ENCODE peak calls at places on chromosomes 11 and 22, in nine cellular contexts. C is activated naive CD4-positive, alpha-beta T cell; M is HFFc6; J is left kidney; V is smooth muscle cell of the brain vasculature; W is AG08396; X is A549; K is OCI-M1; I is Ammon's horn. D is an unnamed sample.

GRCh38 chr11:11607772-11608171 is 14.0 kb downstream of the GALNT18 start:
- DNase-seq in C (no peak), W (no peak), M (no peak), J (no peak), V (no peak), I (no peak), X (peak), K (no peak), D (no peak)

GRCh38 chr11:1238767-1239595 is 16.1 kb downstream of the MUC5B start:
- DNase-seq in V (no peak), C (no peak), M (no peak), X (no peak), J (peak), I (no peak), K (no peak), W (no peak), D (no peak)

GRCh38 chr11:112656772-112657428 is 304.3 kb upstream of the NCAM1 start:
- DNase-seq in X (no peak), M (peak), C (no peak), I (no peak), J (no peak), K (no peak), W (peak), V (peak), D (no peak)

GRCh38 chr22:19361501-19362103 is 69.9 kb downstream of the HIRA start:
- DNase-seq in X (no peak), K (no peak), I (no peak), C (no peak), V (no peak), M (no peak), J (peak), W (no peak), D (no peak)

GRCh38 chr22:45435544-45436139 is 22.1 kb downstream of the RIBC2 start:
- DNase-seq in V (peak), I (peak), C (peak), J (peak), X (peak), M (peak), K (peak), W (peak), D (peak)

GRCh38 chr11:111870522-111870886 is 877 bp downstream of the ALG9 start:
- DNase-seq in K (no peak), C (no peak), V (no peak), J (no peak), M (no peak), I (no peak), X (no peak), W (no peak), D (no peak)

GRCh38 chr22:25749420-25750169 is 7.6 kb downstream of the MYO18B start:
- DNase-seq in M (no peak), V (no peak), X (no peak), K (peak), I (no peak), J (no peak), C (no peak), W (no peak), D (no peak)

GRCh38 chr11:71323876-71324526 is 71.6 kb upstream of the SHANK2 start:
- DNase-seq in M (no peak), K (no peak), X (no peak), W (no peak), J (no peak), I (no peak), C (no peak), V (no peak), D (no peak)

GRCh38 chr11:108241370-108242037 is 18.6 kb downstream of the ATM start:
- DNase-seq in V (no peak), M (no peak), X (no peak), C (no peak), K (no peak), I (no peak), J (no peak), W (no peak), D (no peak)

GRCh38 chr11:31823372-31824371 is 12.6 kb upstream of the PAX6 start:
- DNase-seq in I (no peak), J (peak), W (no peak), C (no peak), M (no peak), V (no peak), X (no peak), K (no peak), D (no peak)

GRCh38 chr22:48522271-48522670 is 1305.4 kb downstream of the BRD1 start:
- DNase-seq in X (no peak), W (no peak), M (no peak), V (no peak), K (no peak), J (no peak), C (no peak), I (no peak), D (no peak)

GRCh38 chr11:45538363-45538762 is 127.1 kb downstream of the CHST1 start:
- DNase-seq in J (no peak), V (no peak), M (no peak), W (no peak), I (peak), K (no peak), C (no peak), X (no peak), D (no peak)

GRCh38 chr11:76631566-76632308 is 38.8 kb downstream of the LRRC32 start:
- DNase-seq in K (no peak), V (no peak), M (no peak), I (no peak), J (no peak), C (no peak), W (no peak), X (no peak), D (no peak)

GRCh38 chr11:35391922-35392813 is 27.2 kb downstream of the SLC1A2 start:
- DNase-seq in M (peak), I (peak), X (peak), V (peak), K (peak), J (peak), C (peak), W (peak), D (peak)

GRCh38 chr11:12321217-12321937 is 56.0 kb upstream of the PARVA start:
- DNase-seq in M (no peak), C (no peak), K (no peak), X (no peak), J (peak), W (no peak), V (no peak), I (no peak), D (no peak)

GRCh38 chr11:3153291-3153861 is 11.7 kb downstream of the OSBPL5 start:
- DNase-seq in V (peak), I (peak), C (no peak), K (no peak), M (peak), X (no peak), J (peak), W (peak), D (no peak)

GRCh38 chr11:13384837-13385417 is 78.1 kb downstream of the BTBD10 start:
- DNase-seq in J (peak), X (peak), C (no peak), W (peak), V (peak), M (peak), I (peak), K (peak), D (peak)

GRCh38 chr22:48749555-48750227 is 1078.0 kb downstream of the BRD1 start:
- DNase-seq in W (no peak), V (no peak), J (no peak), X (no peak), C (no peak), I (no peak), M (no peak), K (no peak), D (no peak)

GRCh38 chr11:44766972-44767278 is 40.2 kb downstream of the TSPAN18 start:
- DNase-seq in W (no peak), I (no peak), K (no peak), M (peak), X (no peak), J (no peak), V (peak), C (no peak), D (no peak)

GRCh38 chr22:43110927-43111623 is 525 bp downstream of the BIK start:
- DNase-seq in X (no peak), V (no peak), M (no peak), J (peak), W (no peak), K (no peak), I (no peak), C (peak), D (no peak)

GRCh38 chr11:117907276-117908110 is 21.7 kb downstream of the TMPRSS13 start:
- DNase-seq in C (no peak), W (peak), I (peak), J (peak), K (peak), M (peak), V (peak), X (peak), D (peak)

GRCh38 chr11:72700026-72700610 is 25.9 kb upstream of the PDE2A start:
- DNase-seq in I (no peak), X (no peak), M (peak), W (peak), K (no peak), J (no peak), V (no peak), C (no peak), D (no peak)

GRCh38 chr22:42313204-42313603 is 42.8 kb upstream of the TCF20 start:
- DNase-seq in K (no peak), C (no peak), W (no peak), M (no peak), V (no peak), I (no peak), X (no peak), J (no peak), D (no peak)

GRCh38 chr22:42194953-42195352 is 64.3 kb upstream of the CYP2D6 start:
- DNase-seq in K (no peak), V (no peak), X (no peak), J (peak), W (no peak), C (no peak), I (no peak), M (no peak), D (no peak)

GRCh38 chr11:48043998-48044512 is 63.7 kb downstream of the PTPRJ start:
- DNase-seq in W (no peak), C (no peak), J (no peak), X (no peak), I (no peak), K (no peak), V (no peak), M (no peak), D (no peak)

GRCh38 chr11:122764691-122765090 is 73.6 kb upstream of the CRTAM start:
- DNase-seq in W (no peak), M (no peak), V (no peak), X (no peak), K (no peak), I (no peak), C (no peak), J (no peak), D (no peak)

GRCh38 chr22:29205598-29206371 is at the start of gene EMID1:
- DNase-seq in W (peak), J (peak), C (no peak), I (no peak), K (peak), V (no peak), X (peak), M (no peak), D (no peak)

GRCh38 chr11:44199298-44199697 is 103.8 kb downstream of the EXT2 start:
- DNase-seq in W (no peak), X (no peak), K (no peak), C (no peak), M (no peak), J (no peak), I (no peak), V (no peak), D (no peak)

GRCh38 chr11:121117753-121118152 is 16.7 kb downstream of the TECTA start:
- DNase-seq in V (no peak), I (no peak), M (no peak), K (no peak), J (no peak), X (no peak), C (no peak), W (no peak), D (no peak)

GRCh38 chr11:69818243-69819108 is 740 bp downstream of the FGF3 start:
- DNase-seq in K (no peak), X (no peak), M (no peak), W (no peak), I (no peak), J (peak), C (no peak), V (no peak), D (no peak)

GRCh38 chr11:31711137-31711536 is 100.0 kb downstream of the PAX6 start:
- DNase-seq in I (no peak), V (no peak), K (no peak), J (no peak), W (no peak), C (no peak), M (no peak), X (no peak), D (no peak)

GRCh38 chr11:15327786-15328231 is 213.1 kb downstream of the INSC start:
- DNase-seq in M (no peak), I (peak), J (peak), V (no peak), W (peak), K (peak), X (peak), C (no peak), D (peak)